ENCODE peak calls at places on chromosomes 1 and 21, in six cellular contexts. One of them, this sample, is unnamed.

GRCh38 chr1:168736450-168736980 is 7.5 kb upstream of the DPT start:
- DNase-seq in LoVo: no peak
- DNase-seq in T-helper 2 cell: no peak
- DNase-seq in occipital lobe: no peak
- DNase-seq in substantia nigra: no peak
- DNase-seq in prostate gland: no peak
- DNase-seq in this sample: no peak

GRCh38 chr1:93899543-93900207 is 9.6 kb downstream of the GCLM start:
- DNase-seq in LoVo: no peak
- DNase-seq in T-helper 2 cell: no peak
- DNase-seq in occipital lobe: no peak
- DNase-seq in substantia nigra: no peak
- DNase-seq in prostate gland: no peak
- DNase-seq in this sample: no peak

GRCh38 chr1:209150114-209150513 is 433.4 kb upstream of the CAMK1G start:
- DNase-seq in LoVo: peak; percentile 31
- DNase-seq in T-helper 2 cell: no peak
- DNase-seq in occipital lobe: no peak
- DNase-seq in substantia nigra: no peak
- DNase-seq in prostate gland: no peak
- DNase-seq in this sample: no peak

GRCh38 chr1:245091818-245092637 is 62.8 kb upstream of the KIF26B start:
- DNase-seq in LoVo: peak; percentile 30
- DNase-seq in T-helper 2 cell: no peak
- DNase-seq in occipital lobe: no peak
- DNase-seq in substantia nigra: no peak
- DNase-seq in prostate gland: no peak
- DNase-seq in this sample: no peak

GRCh38 chr1:212234431-212235298 is 50.5 kb upstream of the PPP2R5A start:
- DNase-seq in LoVo: peak; percentile 66
- DNase-seq in T-helper 2 cell: no peak
- DNase-seq in occipital lobe: peak; percentile 45
- DNase-seq in substantia nigra: no peak
- DNase-seq in prostate gland: no peak
- DNase-seq in this sample: no peak

GRCh38 chr1:108009603-108010195 is 44.7 kb upstream of the VAV3 start:
- DNase-seq in LoVo: no peak
- DNase-seq in T-helper 2 cell: no peak
- DNase-seq in occipital lobe: no peak
- DNase-seq in substantia nigra: no peak
- DNase-seq in prostate gland: no peak
- DNase-seq in this sample: no peak

GRCh38 chr1:172863031-172863430 is 187.7 kb downstream of the TNFSF18 start:
- DNase-seq in LoVo: no peak
- DNase-seq in T-helper 2 cell: no peak
- DNase-seq in occipital lobe: no peak
- DNase-seq in substantia nigra: no peak
- DNase-seq in prostate gland: no peak
- DNase-seq in this sample: no peak

GRCh38 chr1:52056937-52057231 is 789 bp downstream of the BTF3L4 start:
- DNase-seq in LoVo: no peak
- DNase-seq in T-helper 2 cell: no peak
- DNase-seq in occipital lobe: no peak
- DNase-seq in substantia nigra: no peak
- DNase-seq in prostate gland: no peak
- DNase-seq in this sample: no peak

GRCh38 chr1:192489748-192490147 is 85.8 kb upstream of the RGS1 start:
- DNase-seq in LoVo: no peak
- DNase-seq in T-helper 2 cell: no peak
- DNase-seq in occipital lobe: no peak
- DNase-seq in substantia nigra: no peak
- DNase-seq in prostate gland: peak; percentile 33
- DNase-seq in this sample: no peak

GRCh38 chr1:99737016-99737415 is 29.4 kb downstream of the FRRS1 start:
- DNase-seq in LoVo: no peak
- DNase-seq in T-helper 2 cell: no peak
- DNase-seq in occipital lobe: peak; percentile 9
- DNase-seq in substantia nigra: peak; percentile 5
- DNase-seq in prostate gland: no peak
- DNase-seq in this sample: no peak

GRCh38 chr1:12453400-12454343 is 164.3 kb downstream of the DHRS3 start:
- DNase-seq in LoVo: no peak
- DNase-seq in T-helper 2 cell: no peak
- DNase-seq in occipital lobe: no peak
- DNase-seq in substantia nigra: no peak
- DNase-seq in prostate gland: no peak
- DNase-seq in this sample: no peak

GRCh38 chr1:118144777-118145176 is 40.3 kb downstream of the SPAG17 start:
- DNase-seq in LoVo: no peak
- DNase-seq in T-helper 2 cell: no peak
- DNase-seq in occipital lobe: no peak
- DNase-seq in substantia nigra: no peak
- DNase-seq in prostate gland: no peak
- DNase-seq in this sample: no peak

GRCh38 chr1:236204043-236204442 is 61.7 kb downstream of the GPR137B start:
- DNase-seq in LoVo: no peak
- DNase-seq in T-helper 2 cell: no peak
- DNase-seq in occipital lobe: no peak
- DNase-seq in substantia nigra: no peak
- DNase-seq in prostate gland: no peak
- DNase-seq in this sample: no peak

GRCh38 chr1:197787056-197787455 is 11.8 kb upstream of the DENND1B start:
- DNase-seq in LoVo: no peak
- DNase-seq in T-helper 2 cell: no peak
- DNase-seq in occipital lobe: no peak
- DNase-seq in substantia nigra: no peak
- DNase-seq in prostate gland: no peak
- DNase-seq in this sample: no peak

GRCh38 chr1:7046314-7046713 is 261.1 kb downstream of the CAMTA1 start:
- DNase-seq in LoVo: peak; percentile 10
- DNase-seq in T-helper 2 cell: no peak
- DNase-seq in occipital lobe: no peak
- DNase-seq in substantia nigra: no peak
- DNase-seq in prostate gland: no peak
- DNase-seq in this sample: no peak

GRCh38 chr21:39885119-39885848 is 18.0 kb downstream of the PCP4 start:
- DNase-seq in LoVo: no peak
- DNase-seq in T-helper 2 cell: no peak
- DNase-seq in occipital lobe: no peak
- DNase-seq in substantia nigra: peak; percentile 19
- DNase-seq in prostate gland: no peak
- DNase-seq in this sample: no peak

GRCh38 chr1:32241011-32241763 is 5.8 kb upstream of the FAM167B start:
- DNase-seq in LoVo: no peak
- DNase-seq in T-helper 2 cell: peak; percentile 21
- DNase-seq in occipital lobe: peak; percentile 45
- DNase-seq in substantia nigra: peak; percentile 19
- DNase-seq in prostate gland: peak; percentile 41
- DNase-seq in this sample: peak; percentile 30

GRCh38 chr1:237851209-237851845 is 39.4 kb downstream of the ZP4 start:
- DNase-seq in LoVo: peak; percentile 27
- DNase-seq in T-helper 2 cell: no peak
- DNase-seq in occipital lobe: peak; percentile 20
- DNase-seq in substantia nigra: peak; percentile 10
- DNase-seq in prostate gland: no peak
- DNase-seq in this sample: no peak

GRCh38 chr1:53639251-53639721 is 99.7 kb downstream of the GLIS1 start:
- DNase-seq in LoVo: peak; percentile 49
- DNase-seq in T-helper 2 cell: no peak
- DNase-seq in occipital lobe: no peak
- DNase-seq in substantia nigra: no peak
- DNase-seq in prostate gland: no peak
- DNase-seq in this sample: no peak

GRCh38 chr1:6850537-6850936 is 65.3 kb downstream of the CAMTA1 start:
- DNase-seq in LoVo: no peak
- DNase-seq in T-helper 2 cell: no peak
- DNase-seq in occipital lobe: no peak
- DNase-seq in substantia nigra: no peak
- DNase-seq in prostate gland: no peak
- DNase-seq in this sample: no peak